ENCODE peak calls at places on chromosomes 11 and 22, in six cellular contexts. T, X, B, O, C and Q are unnamed samples.

GRCh38 chr11:47477323-47477722 is 28.4 kb upstream of the RAPSN start:
- DNase-seq in X (no peak), T (no peak), O (no peak), B (no peak), C (no peak), Q (peak; percentile 70)

GRCh38 chr22:33221566-33221965 is 163.4 kb upstream of the SYN3 start:
- DNase-seq in X (no peak), C (no peak), O (no peak), T (no peak), B (no peak), Q (no peak)

GRCh38 chr11:74909812-74910211 is 39.1 kb downstream of the XRRA1 start:
- DNase-seq in O (no peak), B (no peak), X (no peak), T (no peak), C (no peak), Q (no peak)

GRCh38 chr11:12539570-12539969 is 134.7 kb upstream of the TEAD1 start:
- DNase-seq in O (no peak), C (peak; percentile 80), X (no peak), T (peak; percentile 83), B (no peak), Q (peak; percentile 95)

GRCh38 chr11:126712017-126712625 is 288.4 kb downstream of the KIRREL3 start:
- DNase-seq in T (no peak), B (no peak), X (no peak), C (no peak), O (no peak), Q (no peak)

GRCh38 chr11:117743121-117743815 is 53.7 kb downstream of the DSCAML1 start:
- DNase-seq in X (no peak), T (no peak), O (no peak), B (peak; percentile 91), C (no peak), Q (no peak)

GRCh38 chr22:21982338-21982965 is at the start of gene TOP3B:
- DNase-seq in B (peak; percentile 94), T (peak; percentile 30), O (peak; percentile 70), X (peak; percentile 86), C (peak; percentile 17), Q (peak; percentile 80)

GRCh38 chr22:36746571-36746970 is 29.3 kb downstream of the IFT27 start:
- DNase-seq in T (no peak), C (no peak), X (no peak), O (no peak), B (no peak), Q (no peak)

GRCh38 chr11:3861698-3862097 is 6.2 kb downstream of the STIM1 start:
- DNase-seq in O (no peak), C (no peak), X (no peak), B (no peak), T (peak; percentile 64), Q (no peak)

GRCh38 chr11:78349114-78349513 is 68.5 kb downstream of the GAB2 start:
- DNase-seq in C (no peak), X (no peak), B (no peak), O (no peak), T (no peak), Q (no peak)

GRCh38 chr11:62556102-62556871 is 9.7 kb upstream of the AHNAK start:
- DNase-seq in C (peak; percentile 84), O (peak; percentile 73), T (peak; percentile 93), X (peak; percentile 60), B (peak; percentile 60), Q (peak; percentile 85)

GRCh38 chr11:68890490-68891231 is 13.0 kb downstream of the MRPL21 start:
- DNase-seq in T (peak; percentile 82), O (no peak), X (no peak), B (peak; percentile 28), C (peak; percentile 33), Q (peak; percentile 86)

GRCh38 chr22:29782061-29782845 is 15.1 kb downstream of the UQCR10 start:
- DNase-seq in T (no peak), O (no peak), C (no peak), B (no peak), X (no peak), Q (peak; percentile 33)

GRCh38 chr11:122661182-122661945 is 5.8 kb downstream of the UBASH3B start:
- DNase-seq in O (no peak), B (peak; percentile 92), C (peak; percentile 62), T (no peak), X (no peak), Q (no peak)

GRCh38 chr11:15969281-15969680 is 387.1 kb downstream of the SOX6 start:
- DNase-seq in X (no peak), C (peak; percentile 27), B (peak; percentile 59), O (no peak), T (peak; percentile 73), Q (peak; percentile 91)

GRCh38 chr11:120494595-120494994 is 17.0 kb upstream of the GRIK4 start:
- DNase-seq in X (no peak), B (no peak), O (no peak), T (no peak), C (no peak), Q (no peak)

GRCh38 chr11:73203322-73203721 is 14.8 kb upstream of the P2RY2 start:
- DNase-seq in T (no peak), B (no peak), C (no peak), O (no peak), X (no peak), Q (no peak)

GRCh38 chr11:86291466-86292262 is 10.4 kb upstream of the HIKESHI start:
- DNase-seq in T (no peak), O (peak; percentile 23), B (peak; percentile 71), X (peak; percentile 39), C (peak; percentile 13), Q (peak; percentile 37)

GRCh38 chr11:47494996-47495855 is 46.3 kb upstream of the RAPSN start:
- DNase-seq in O (no peak), X (no peak), T (peak; percentile 64), C (peak; percentile 83), B (no peak), Q (peak; percentile 67)

GRCh38 chr11:13939952-13940610 is 22.4 kb upstream of the SPON1 start:
- DNase-seq in B (no peak), T (no peak), X (no peak), O (no peak), C (no peak), Q (no peak)

GRCh38 chr11:93017821-93018690 is 48.6 kb downstream of the MTNR1B start:
- DNase-seq in C (no peak), X (no peak), B (no peak), T (no peak), O (no peak), Q (peak; percentile 56)

GRCh38 chr11:2929880-2930704 is 872 bp upstream of the PHLDA2 start:
- DNase-seq in C (no peak), X (peak; percentile 86), T (no peak), O (peak; percentile 21), B (peak; percentile 87), Q (peak; percentile 60)

GRCh38 chr11:66062408-66062807 is 7.7 kb upstream of the PACS1 start:
- DNase-seq in O (no peak), X (no peak), B (no peak), T (no peak), C (no peak), Q (no peak)